ENCODE peak calls at places on chromosomes 6 and 20, in five cellular contexts. One of them, this sample, is unnamed.
A peak's percentile ranks its signal among the peaks of the same experiment; 100 is the strongest.

GRCh38 chr6:53413326-53413725 is 64.6 kb upstream of the ELOVL5 start:
- DNase-seq in heart right ventricle: no peak
- DNase-seq in coronary artery: no peak
- DNase-seq in PC-9: no peak
- DNase-seq in psoas muscle: no peak
- DNase-seq in this sample: no peak

GRCh38 chr6:26595669-26596269 is 984 bp upstream of the ABT1 start:
- DNase-seq in PC-9: peak; percentile 73
- DNase-seq in coronary artery: peak; percentile 91
- DNase-seq in psoas muscle: peak; percentile 94
- DNase-seq in heart right ventricle: peak; percentile 94
- DNase-seq in this sample: peak; percentile 99

GRCh38 chr6:37018152-37019064 is 13.0 kb downstream of the FGD2 start:
- DNase-seq in PC-9: peak; percentile 81
- DNase-seq in heart right ventricle: peak; percentile 89
- DNase-seq in psoas muscle: peak; percentile 90
- DNase-seq in coronary artery: peak; percentile 89
- DNase-seq in this sample: peak; percentile 96

GRCh38 chr6:132818404-132819359 is 4.3 kb downstream of the RPS12 start:
- DNase-seq in coronary artery: no peak
- DNase-seq in heart right ventricle: no peak
- DNase-seq in psoas muscle: no peak
- DNase-seq in PC-9: peak; percentile 78
- DNase-seq in this sample: no peak

GRCh38 chr6:18324708-18325047 is 60.3 kb upstream of the DEK start:
- DNase-seq in psoas muscle: no peak
- DNase-seq in coronary artery: no peak
- DNase-seq in heart right ventricle: no peak
- DNase-seq in PC-9: no peak
- DNase-seq in this sample: no peak

GRCh38 chr20:23753194-23753548 is 2.4 kb upstream of the CST1 start:
- DNase-seq in PC-9: no peak
- DNase-seq in heart right ventricle: no peak
- DNase-seq in psoas muscle: no peak
- DNase-seq in coronary artery: no peak
- DNase-seq in this sample: no peak

GRCh38 chr6:19664878-19665715 is 172.1 kb upstream of the ID4 start:
- DNase-seq in heart right ventricle: no peak
- DNase-seq in psoas muscle: no peak
- DNase-seq in coronary artery: no peak
- DNase-seq in PC-9: no peak
- DNase-seq in this sample: no peak

GRCh38 chr6:150492507-150492906 is 107.2 kb upstream of the PLEKHG1 start:
- DNase-seq in heart right ventricle: no peak
- DNase-seq in PC-9: peak; percentile 82
- DNase-seq in coronary artery: no peak
- DNase-seq in psoas muscle: no peak
- DNase-seq in this sample: no peak

GRCh38 chr20:45890077-45890996 is 671 bp downstream of the NEURL2 start:
- DNase-seq in psoas muscle: peak; percentile 84
- DNase-seq in coronary artery: no peak
- DNase-seq in heart right ventricle: peak; percentile 81
- DNase-seq in PC-9: no peak
- DNase-seq in this sample: peak; percentile 95

GRCh38 chr6:122726649-122727048 is 52.9 kb upstream of the FABP7 start:
- DNase-seq in heart right ventricle: no peak
- DNase-seq in PC-9: peak; percentile 25
- DNase-seq in psoas muscle: no peak
- DNase-seq in coronary artery: no peak
- DNase-seq in this sample: no peak

GRCh38 chr6:43856005-43856765 is 86.2 kb downstream of the VEGFA start:
- DNase-seq in PC-9: peak; percentile 66
- DNase-seq in coronary artery: no peak
- DNase-seq in psoas muscle: peak; percentile 57
- DNase-seq in heart right ventricle: peak; percentile 30
- DNase-seq in this sample: peak; percentile 70

GRCh38 chr20:32682508-32682987 is 8.8 kb upstream of the C20orf203 start:
- DNase-seq in heart right ventricle: no peak
- DNase-seq in psoas muscle: no peak
- DNase-seq in PC-9: no peak
- DNase-seq in coronary artery: no peak
- DNase-seq in this sample: no peak

GRCh38 chr6:158418501-158418900 is 106.2 kb downstream of the TULP4 start:
- DNase-seq in psoas muscle: no peak
- DNase-seq in heart right ventricle: no peak
- DNase-seq in PC-9: no peak
- DNase-seq in coronary artery: no peak
- DNase-seq in this sample: no peak

GRCh38 chr20:53914091-53914860 is 156.1 kb downstream of the BCAS1 start:
- DNase-seq in coronary artery: peak; percentile 36
- DNase-seq in PC-9: no peak
- DNase-seq in heart right ventricle: no peak
- DNase-seq in psoas muscle: no peak
- DNase-seq in this sample: no peak

GRCh38 chr20:57667385-57667784 is 42.4 kb downstream of the PMEPA1 start:
- DNase-seq in PC-9: no peak
- DNase-seq in psoas muscle: no peak
- DNase-seq in heart right ventricle: no peak
- DNase-seq in coronary artery: no peak
- DNase-seq in this sample: no peak

GRCh38 chr6:144219056-144219685 is 66.0 kb upstream of the UTRN start:
- DNase-seq in heart right ventricle: no peak
- DNase-seq in coronary artery: no peak
- DNase-seq in PC-9: peak; percentile 37
- DNase-seq in psoas muscle: no peak
- DNase-seq in this sample: no peak

DNA sequence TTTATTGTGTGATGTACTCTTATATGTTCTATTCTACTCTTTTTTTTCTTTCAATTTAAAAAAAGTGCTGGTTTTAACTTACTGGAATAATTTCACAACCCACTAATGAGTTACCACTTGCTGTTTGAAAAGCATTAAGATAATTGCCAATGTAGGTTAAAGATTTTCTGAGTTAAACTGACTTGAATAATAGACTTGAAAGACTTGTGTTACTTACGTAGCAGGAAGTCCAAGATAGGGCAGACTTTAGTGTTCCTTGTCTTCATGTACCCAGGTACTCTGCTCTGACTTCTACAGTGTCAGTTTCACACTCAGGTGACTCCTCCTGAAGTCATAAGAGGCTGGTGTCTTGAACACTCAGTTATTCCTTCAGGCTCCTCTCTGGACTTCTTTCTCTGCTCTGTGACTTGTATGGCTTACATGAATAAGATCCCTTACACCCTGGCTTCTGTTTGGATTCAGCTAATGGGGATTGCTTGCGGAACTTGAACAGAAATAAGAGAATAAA is 76.3 kb upstream of the SGK1 start:
- DNase-seq in PC-9: no peak
- DNase-seq in heart right ventricle: no peak
- DNase-seq in psoas muscle: no peak
- DNase-seq in coronary artery: no peak
- DNase-seq in this sample: no peak
- H3K27ac ChIP-seq in PC-9: no peak overlapping the region
- H3K27ac ChIP-seq in heart right ventricle: no peak overlapping the region
- H3K27ac ChIP-seq in psoas muscle: no peak overlapping the region
- H3K27ac ChIP-seq in coronary artery: no peak overlapping the region
- H3K27ac ChIP-seq in this sample: no peak overlapping the region

GRCh38 chr20:4511776-4512175 is 209.9 kb upstream of the PRND start:
- DNase-seq in heart right ventricle: no peak
- DNase-seq in psoas muscle: no peak
- DNase-seq in coronary artery: no peak
- DNase-seq in PC-9: no peak
- DNase-seq in this sample: no peak

GRCh38 chr20:4513720-4514119 is 208.0 kb upstream of the PRND start:
- DNase-seq in coronary artery: no peak
- DNase-seq in PC-9: peak; percentile 42
- DNase-seq in heart right ventricle: no peak
- DNase-seq in psoas muscle: no peak
- DNase-seq in this sample: no peak

GRCh38 chr20:4509825-4510522 is 211.7 kb upstream of the PRND start:
- DNase-seq in psoas muscle: no peak
- DNase-seq in PC-9: no peak
- DNase-seq in coronary artery: no peak
- DNase-seq in heart right ventricle: no peak
- DNase-seq in this sample: no peak

GRCh38 chr20:4516851-4517250 is 204.9 kb upstream of the PRND start:
- DNase-seq in PC-9: no peak
- DNase-seq in psoas muscle: no peak
- DNase-seq in coronary artery: no peak
- DNase-seq in heart right ventricle: no peak
- DNase-seq in this sample: no peak

GRCh38 chr20:4512891-4513550 is 208.7 kb upstream of the PRND start:
- DNase-seq in PC-9: peak; percentile 87
- DNase-seq in heart right ventricle: no peak
- DNase-seq in psoas muscle: no peak
- DNase-seq in coronary artery: no peak
- DNase-seq in this sample: no peak
- H3K27ac ChIP-seq in PC-9: peak overlapping the region; percentile 39
- H3K27ac ChIP-seq in heart right ventricle: no peak overlapping the region
- H3K27ac ChIP-seq in psoas muscle: no peak overlapping the region
- H3K27ac ChIP-seq in coronary artery: no peak overlapping the region
- H3K27ac ChIP-seq in this sample: no peak overlapping the region

GRCh38 chr6:116118608-116119007 is 7.3 kb downstream of the COL10A1 start:
- DNase-seq in heart right ventricle: no peak
- DNase-seq in psoas muscle: no peak
- DNase-seq in coronary artery: no peak
- DNase-seq in PC-9: no peak
- DNase-seq in this sample: no peak

GRCh38 chr6:116115781-116116180 is 10.2 kb downstream of the COL10A1 start:
- DNase-seq in PC-9: no peak
- DNase-seq in heart right ventricle: no peak
- DNase-seq in psoas muscle: no peak
- DNase-seq in coronary artery: no peak
- DNase-seq in this sample: no peak

GRCh38 chr6:116108836-116109235 is 8.2 kb downstream of the NT5DC1 start:
- DNase-seq in PC-9: no peak
- DNase-seq in heart right ventricle: no peak
- DNase-seq in psoas muscle: no peak
- DNase-seq in coronary artery: no peak
- DNase-seq in this sample: no peak

GRCh38 chr6:116111552-116112528 is 11.2 kb downstream of the NT5DC1 start:
- DNase-seq in PC-9: no peak
- DNase-seq in coronary artery: no peak
- DNase-seq in psoas muscle: no peak
- DNase-seq in heart right ventricle: no peak
- DNase-seq in this sample: no peak

GRCh38 chr6:116113386-116113785 is 12.5 kb downstream of the COL10A1 start:
- DNase-seq in PC-9: no peak
- DNase-seq in psoas muscle: no peak
- DNase-seq in coronary artery: no peak
- DNase-seq in heart right ventricle: no peak
- DNase-seq in this sample: no peak
- H3K27ac ChIP-seq in PC-9: no peak overlapping the region
- H3K27ac ChIP-seq in psoas muscle: no peak overlapping the region
- H3K27ac ChIP-seq in coronary artery: no peak overlapping the region
- H3K27ac ChIP-seq in heart right ventricle: no peak overlapping the region
- H3K27ac ChIP-seq in this sample: no peak overlapping the region

GRCh38 chr6:155340464-155341129 is 26.3 kb upstream of the TFB1M start:
- DNase-seq in PC-9: no peak
- DNase-seq in heart right ventricle: no peak
- DNase-seq in psoas muscle: no peak
- DNase-seq in coronary artery: no peak
- DNase-seq in this sample: no peak
- H3K27ac ChIP-seq in PC-9: no peak overlapping the region
- H3K27ac ChIP-seq in heart right ventricle: no peak overlapping the region
- H3K27ac ChIP-seq in psoas muscle: no peak overlapping the region
- H3K27ac ChIP-seq in coronary artery: no peak overlapping the region
- H3K27ac ChIP-seq in this sample: no peak overlapping the region

This sample was measured in right cardiac atrium.